ENCODE peak calls at places on chromosomes 11 and 22, in four cellular contexts. R is NCI-H460; O is activated CD4-positive, alpha-beta T cell treated with anti-CD3 and anti-CD28 coated beads, Interleukin-2, amount 50 U/mL, for 1 hour; B is caudate nucleus. P is an unnamed sample.

GRCh38 chr11:69384548-69385465 is 90.9 kb downstream of the MYEOV start:
- DNase-seq in R (no peak), B (no peak), O (no peak), P (no peak)

GRCh38 chr11:73242291-73243092 is 24.4 kb downstream of the P2RY2 start:
- DNase-seq in R (peak; percentile 64), B (peak; percentile 19), O (peak; percentile 56), P (peak; percentile 73)

GRCh38 chr11:84871116-84871515 is 756.0 kb downstream of the DLG2 start:
- DNase-seq in O (no peak), B (no peak), R (no peak), P (no peak)

GRCh38 chr22:38755155-38755910 is 465 bp downstream of the SUN2 start:
- DNase-seq in B (peak; percentile 77), O (peak; percentile 39), R (peak; percentile 32), P (peak; percentile 42)

GRCh38 chr11:118217575-118217974 is 7.2 kb downstream of the JAML start:
- DNase-seq in O (no peak), B (no peak), R (no peak), P (no peak)

GRCh38 chr22:26671317-26672059 is 14.1 kb downstream of the MIAT start:
- DNase-seq in R (no peak), O (peak; percentile 69), B (no peak), P (no peak)

GRCh38 chr11:93521086-93521485 is 22.1 kb downstream of the SMCO4 start:
- DNase-seq in R (no peak), B (no peak), O (no peak), P (no peak)

GRCh38 chr11:80462211-80462610 is 1021.4 kb upstream of the TENM4 start:
- DNase-seq in O (no peak), R (no peak), B (no peak), P (no peak)

GRCh38 chr11:59106363-59107336 is at the start of gene FAM111B:
- DNase-seq in R (peak; percentile 88), O (peak; percentile 53), B (peak; percentile 87), P (peak; percentile 88)

GRCh38 chr11:73894725-73895335 is 18.0 kb downstream of the PAAF1 start:
- DNase-seq in R (no peak), B (no peak), O (no peak), P (no peak)